ENCODE peak calls at places on chromosomes 16 and 17, in four cellular contexts. H is skeletal muscle cell, L is ascending aorta, P is cerebellum. Q is an unnamed sample.

GRCh38 chr17:12097326-12097725 is 76.6 kb downstream of the MAP2K4 start:
- DNase-seq in H (no peak), L (no peak), P (no peak), Q (no peak)

GRCh38 chr16:84198401-84198800 is 7.4 kb downstream of the ADAD2 start:
- DNase-seq in L (no peak), P (no peak), H (peak), Q (no peak)

GRCh38 chr16:68685685-68686478 is 40.8 kb downstream of the CDH3 start:
- DNase-seq in H (no peak), L (no peak), P (no peak), Q (no peak)

GRCh38 chr17:54754560-54754959 is 146.1 kb upstream of the TOM1L1 start:
- DNase-seq in L (no peak), P (no peak), H (no peak), Q (no peak)

GRCh38 chr16:12903325-12904040 is 2.1 kb downstream of the SHISA9 start:
- DNase-seq in H (no peak), L (no peak), P (no peak), Q (no peak)

GRCh38 chr17:2024572-2025219 is 438 bp downstream of the RTN4RL1 start:
- DNase-seq in H (no peak), L (no peak), P (no peak), Q (no peak)

GRCh38 chr16:50664270-50664669 is 16.8 kb downstream of the SNX20 start:
- DNase-seq in H (no peak), P (no peak), L (no peak), Q (no peak)

GRCh38 chr17:59349178-59349577 is 17.7 kb downstream of the YPEL2 start:
- DNase-seq in L (no peak), P (no peak), H (no peak), Q (no peak)

GRCh38 chr16:19912445-19913305 is 28.0 kb upstream of the GPRC5B start:
- DNase-seq in L (no peak), H (peak), P (no peak), Q (no peak)

GRCh38 chr16:9761870-9762269 is 420.4 kb downstream of the GRIN2A start:
- DNase-seq in H (no peak), P (peak), L (no peak), Q (no peak)

GRCh38 chr17:48427598-48427997 is 2.4 kb downstream of the SKAP1 start:
- DNase-seq in L (no peak), H (no peak), P (no peak), Q (no peak)

GRCh38 chr16:4767872-4768548 is 1.0 kb upstream of the ZNF500 start:
- DNase-seq in P (no peak), H (no peak), L (no peak), Q (no peak)

GRCh38 chr17:41329279-41329925 is 13.9 kb upstream of the KRTAP17-1 start:
- DNase-seq in P (peak), L (no peak), H (no peak), Q (no peak)

GRCh38 chr17:38674013-38674748 is 576 bp downstream of the EPOP start:
- DNase-seq in P (no peak), L (no peak), H (no peak), Q (no peak)

GRCh38 chr17:77735341-77736206 is 222.9 kb upstream of the TNRC6C start:
- DNase-seq in H (no peak), P (peak), L (peak), Q (peak)

GRCh38 chr17:80992948-80993624 is 1.4 kb downstream of the CHMP6 start:
- DNase-seq in L (no peak), P (no peak), H (no peak), Q (no peak)

GRCh38 chr16:59392911-59393310 is 658.8 kb upstream of the GOT2 start:
- DNase-seq in H (no peak), L (no peak), P (no peak), Q (no peak)

GRCh38 chr16:30116291-30117207 is 3.2 kb upstream of the GDPD3 start:
- DNase-seq in P (no peak), L (no peak), H (no peak), Q (no peak)

GRCh38 chr17:20121359-20122235 is 112.4 kb downstream of the SPECC1 start:
- DNase-seq in L (peak), H (no peak), P (peak), Q (peak)

GRCh38 chr17:1597861-1598342 is 30.7 kb downstream of the SLC43A2 start:
- DNase-seq in P (no peak), H (no peak), L (no peak), Q (no peak)

GRCh38 chr17:51795401-51795800 is 363.1 kb downstream of the CA10 start:
- DNase-seq in L (no peak), P (no peak), H (no peak), Q (no peak)

GRCh38 chr17:7842380-7842949 is 8.4 kb downstream of the KDM6B start:
- DNase-seq in H (peak), P (no peak), L (peak), Q (peak)

GRCh38 chr16:123971-124370 is 14.5 kb downstream of the NPRL3 start:
- DNase-seq in H (no peak), P (no peak), L (no peak), Q (no peak)

GRCh38 chr16:48276102-48276501 is 28.8 kb upstream of the ABCC11 start:
- DNase-seq in P (no peak), H (no peak), L (no peak), Q (no peak)

GRCh38 chr16:68227183-68227793 is 8.6 kb downstream of the ESRP2 start:
- DNase-seq in P (no peak), L (no peak), H (no peak), Q (no peak)

GRCh38 chr17:66466933-66467367 is 164.5 kb downstream of the PRKCA start:
- DNase-seq in L (peak), P (no peak), H (peak), Q (no peak)

GRCh38 chr17:5592382-5592781 is 8.1 kb upstream of the NLRP1 start:
- DNase-seq in H (no peak), P (peak), L (no peak), Q (no peak)

GRCh38 chr17:38922538-38923291 is 2.7 kb upstream of the LASP1NB start:
- DNase-seq in L (peak), H (peak), P (peak), Q (no peak)

GRCh38 chr16:70749681-70750601 is 51.0 kb downstream of the VAC14 start:
- DNase-seq in P (peak), L (no peak), H (no peak), Q (no peak)

GRCh38 chr17:40069751-40070643 is 7.2 kb downstream of the THRA start:
- DNase-seq in L (no peak), P (no peak), H (no peak), Q (no peak)

GRCh38 chr17:7034955-7035590 is 742 bp upstream of the SLC16A13 start:
- DNase-seq in H (no peak), P (no peak), L (no peak), Q (no peak)

GRCh38 chr17:42798011-42798382 is 507 bp downstream of the COA3 start:
- DNase-seq in P (no peak), H (no peak), L (no peak), Q (no peak)

GRCh38 chr16:12098429-12099310 is 122.1 kb downstream of the SNX29 start:
- DNase-seq in P (no peak), H (no peak), L (no peak), Q (no peak)

GRCh38 chr17:77316651-77317050 is 175.9 kb downstream of the SEC14L1 start:
- DNase-seq in P (no peak), L (no peak), H (no peak), Q (no peak)

GRCh38 chr16:851209-851810 is 50.8 kb upstream of the GNG13 start:
- DNase-seq in H (no peak), P (no peak), L (no peak), Q (no peak)

GRCh38 chr17:38750044-38750311 is 1.8 kb upstream of the PCGF2 start:
- DNase-seq in H (no peak), L (no peak), P (no peak), Q (no peak)

GRCh38 chr16:324451-325334 is 27.8 kb downstream of the AXIN1 start:
- DNase-seq in P (no peak), L (no peak), H (no peak), Q (no peak)

GRCh38 chr16:53457670-53458069 is 23.4 kb downstream of the RBL2 start:
- DNase-seq in L (no peak), P (no peak), H (no peak), Q (no peak)

Q was measured in thoracic aorta.